ENCODE peak calls at places on chromosomes 7 and 10, in five cellular contexts. B, E, W, I and S are unnamed samples.

GRCh38 chr10:82660983-82661382 is 786.0 kb downstream of the NRG3 start:
- DNase-seq in W (no peak), I (no peak), B (no peak), E (no peak), S (no peak)

GRCh38 chr7:77427996-77428603 is 12.0 kb upstream of the GSAP start:
- DNase-seq in I (no peak), B (peak; percentile 63), W (no peak), E (peak; percentile 19), S (peak; percentile 41)

GRCh38 chr10:93542358-93542791 is 24.1 kb upstream of the FFAR4 start:
- DNase-seq in B (no peak), I (no peak), E (no peak), W (no peak), S (peak; percentile 8)

GRCh38 chr7:18481776-18482175 is 13.8 kb upstream of the HDAC9 start:
- DNase-seq in B (no peak), I (no peak), E (no peak), W (no peak), S (no peak)

GRCh38 chr7:37916673-37917660 is at the start of gene SFRP4:
- DNase-seq in W (no peak), E (no peak), B (peak; percentile 12), I (peak; percentile 90), S (peak; percentile 36)

GRCh38 chr7:46486264-46487206 is 565.5 kb upstream of the IGFBP3 start:
- DNase-seq in W (no peak), B (peak; percentile 88), I (peak; percentile 39), E (no peak), S (peak; percentile 91)

GRCh38 chr10:14507721-14508120 is 177.0 kb upstream of the FRMD4A start:
- DNase-seq in E (no peak), W (no peak), B (no peak), I (no peak), S (no peak)

GRCh38 chr10:59243611-59244195 is 67.3 kb downstream of the PHYHIPL start:
- DNase-seq in B (no peak), I (no peak), E (no peak), W (no peak), S (peak; percentile 6)

GRCh38 chr10:108352771-108353170 is 1188.3 kb upstream of the SORCS1 start:
- DNase-seq in I (no peak), E (no peak), B (no peak), W (no peak), S (no peak)

GRCh38 chr10:102727037-102727818 is 12.8 kb downstream of the SFXN2 start:
- DNase-seq in I (no peak), B (no peak), W (no peak), E (no peak), S (peak; percentile 31)

GRCh38 chr7:131173148-131173890 is 154.4 kb upstream of the MKLN1 start:
- DNase-seq in E (no peak), B (no peak), I (no peak), W (no peak), S (peak; percentile 33)